ENCODE peak calls at places on chromosomes 6 and 20, in eight cellular contexts. B is glutamatergic neuron; R is activated naive CD8-positive, alpha-beta T cell treated with anti-CD3 and anti-CD28 coated beads, Interleukin-2, amount 50 U/mL, for 16 hours; A is stimulated activated CD4-positive, alpha-beta T cell treated with anti-CD3 and anti-CD28 coated beads, TNF-alpha, amount 100 ng/mL, for 4 hours; F is central memory CD8-positive, alpha-beta T cell; J is right atrium auricular region; O is CD8-positive, alpha-beta T cell; W is neural crest cell. P is an unnamed sample.

GRCh38 chr6:21279619-21280018 is 313.9 kb upstream of the SOX4 start:
- DNase-seq in A (no peak), R (no peak), F (no peak), B (no peak), O (no peak), J (no peak), W (no peak), P (peak)

GRCh38 chr6:154314084-154314483 is 42.5 kb downstream of the IPCEF1 start:
- DNase-seq in R (no peak), O (no peak), W (no peak), A (no peak), F (no peak), B (no peak), J (no peak), P (no peak)

GRCh38 chr20:47620808-47621805 is 119.4 kb downstream of the NCOA3 start:
- DNase-seq in O (no peak), J (no peak), F (no peak), R (no peak), W (no peak), B (no peak), A (no peak), P (no peak)

GRCh38 chr20:37366749-37367148 is 20.8 kb downstream of the SRC start:
- DNase-seq in J (no peak), O (no peak), F (no peak), B (no peak), R (no peak), W (no peak), A (no peak), P (no peak)

GRCh38 chr6:43673444-43674063 is 14.0 kb downstream of the MRPS18A start:
- DNase-seq in B (no peak), J (no peak), A (no peak), R (no peak), O (no peak), W (no peak), F (no peak), P (no peak)

GRCh38 chr6:41747256-41748101 is at the start of gene PGC:
- DNase-seq in O (no peak), B (no peak), W (no peak), R (no peak), J (no peak), F (no peak), A (no peak), P (no peak)

GRCh38 chr20:63217706-63218105 is 1.8 kb upstream of the YTHDF1 start:
- DNase-seq in W (no peak), B (no peak), J (no peak), R (no peak), A (no peak), O (no peak), F (no peak), P (no peak)

GRCh38 chr6:68724054-68724453 is 89.0 kb downstream of the ADGRB3 start:
- DNase-seq in F (no peak), O (no peak), W (no peak), J (no peak), R (no peak), A (no peak), B (no peak), P (no peak)

GRCh38 chr20:63169731-63170130 is 46.2 kb downstream of the YTHDF1 start:
- DNase-seq in W (no peak), J (no peak), R (no peak), B (no peak), O (no peak), F (no peak), A (no peak), P (no peak)

GRCh38 chr6:112218563-112218962 is 35.8 kb downstream of the LAMA4 start:
- DNase-seq in A (no peak), R (no peak), J (peak), B (no peak), F (no peak), W (no peak), O (no peak), P (no peak)

GRCh38 chr6:47714802-47715201 is 16.4 kb downstream of the ADGRF4 start:
- DNase-seq in A (no peak), B (no peak), F (no peak), O (no peak), J (no peak), W (no peak), R (no peak), P (no peak)

GRCh38 chr6:43095939-43096338 is 19.8 kb downstream of the PTK7 start:
- DNase-seq in A (no peak), F (no peak), O (no peak), B (no peak), J (no peak), W (no peak), R (no peak), P (no peak)

GRCh38 chr20:54475334-54476287 is at the start of gene DOK5:
- DNase-seq in O (no peak), R (no peak), W (peak), B (peak), J (peak), A (no peak), F (no peak), P (peak)

GRCh38 chr6:127547215-127547614 is 28.1 kb upstream of the MTCL3 start:
- DNase-seq in B (no peak), F (no peak), O (no peak), A (peak), W (no peak), R (no peak), J (no peak), P (no peak)

GRCh38 chr6:125251516-125252229 is 50.1 kb downstream of the HDDC2 start:
- DNase-seq in A (no peak), F (no peak), R (no peak), O (no peak), W (no peak), J (no peak), B (no peak), P (no peak)